ENCODE peak calls at places on chromosomes 1 and 21, in ten cellular contexts. R is lower leg skin, H is AG04450, W is neural progenitor cell, J is GM20000, Z is kidney, E is GM10248, X is A549, L is MCF 10A, N is upper lobe of right lung. S is an unnamed sample.

GRCh38 chr1:10280442-10281350 is 70.3 kb downstream of the KIF1B start:
- DNase-seq in R (no peak), H (peak; percentile 7), W (no peak), J (no peak), Z (no peak), E (no peak), X (no peak), L (no peak), N (no peak), S (no peak)

GRCh38 chr1:7539772-7540175 is 231.3 kb upstream of the VAMP3 start:
- DNase-seq in R (peak; percentile 24), H (no peak), W (peak; percentile 76), J (no peak), Z (peak; percentile 63), E (no peak), X (peak; percentile 74), L (peak; percentile 85), N (peak; percentile 82), S (no peak)

GRCh38 chr1:8925960-8926359 is 19.7 kb upstream of the CA6 start:
- DNase-seq in R (no peak), H (no peak), W (no peak), J (no peak), Z (no peak), E (no peak), X (no peak), L (no peak), N (no peak), S (no peak)

GRCh38 chr1:114854693-114855320 is at the start of gene SYCP1:
- DNase-seq in R (no peak), H (no peak), W (peak; percentile 6), J (no peak), Z (no peak), E (no peak), X (no peak), L (no peak), N (no peak), S (no peak)

GRCh38 chr21:38759286-38759872 is 46.4 kb upstream of the ETS2 start:
- DNase-seq in R (no peak), H (no peak), W (no peak), J (no peak), Z (no peak), E (no peak), X (no peak), L (no peak), N (no peak), S (no peak)

GRCh38 chr1:180218806-180219765 is 11.0 kb upstream of the LHX4 start:
- DNase-seq in R (no peak), H (no peak), W (no peak), J (no peak), Z (no peak), E (no peak), X (no peak), L (no peak), N (peak; percentile 47), S (no peak)

GRCh38 chr1:97461782-97462181 is 459.1 kb downstream of the DPYD start:
- DNase-seq in R (no peak), H (no peak), W (no peak), J (peak; percentile 15), Z (no peak), E (peak; percentile 14), X (no peak), L (no peak), N (no peak), S (no peak)

GRCh38 chr1:70553192-70553956 is 142.3 kb downstream of the CTH start:
- DNase-seq in R (no peak), H (no peak), W (no peak), J (no peak), Z (no peak), E (no peak), X (no peak), L (no peak), N (no peak), S (no peak)

DNA sequence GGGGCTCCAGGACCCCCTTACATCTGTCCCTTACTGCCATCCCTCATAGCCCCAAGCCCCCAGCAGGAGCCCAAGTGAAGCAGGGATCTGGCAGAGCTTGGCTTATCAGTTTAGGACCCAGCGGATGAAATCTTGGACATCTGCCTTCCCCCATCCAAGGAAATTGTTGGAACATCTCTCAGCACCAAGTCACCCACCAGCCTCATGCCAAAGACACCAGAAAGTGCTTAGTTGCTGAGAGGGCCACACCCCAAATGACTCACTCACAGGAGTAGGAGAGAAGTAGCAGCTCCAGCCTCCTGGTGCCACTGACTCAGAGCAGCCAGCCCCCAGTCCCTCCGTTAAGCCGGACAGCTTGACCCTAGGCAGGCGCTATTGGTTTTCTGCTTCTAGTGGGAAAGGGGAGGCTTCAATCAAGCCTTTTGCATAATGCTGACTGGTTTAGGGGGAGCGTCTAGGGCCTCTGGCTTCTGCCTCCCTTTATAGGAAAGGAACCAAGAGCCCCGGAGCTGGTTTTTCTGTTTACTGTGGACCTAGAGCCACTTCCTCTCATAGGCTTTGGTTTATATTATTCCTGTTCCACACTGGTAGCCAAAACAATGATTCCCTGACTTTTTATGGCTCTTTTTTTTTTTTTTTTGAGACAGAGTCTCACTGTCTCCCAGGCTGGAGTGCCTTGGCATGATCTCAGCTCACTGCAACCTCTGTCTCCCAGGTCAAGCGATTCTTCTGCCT is 114.2 kb upstream of the IPO9 start:
- DNase-seq in R (peak; percentile 95), H (peak; percentile 95), W (peak; percentile 44), J (no peak), Z (peak; percentile 89), E (no peak), X (peak; percentile 97), L (peak; percentile 100), N (peak; percentile 82), S (peak; percentile 94)
- TF ChIP-seq CTCF in R (no peak), H (no peak), W (no peak), J (no peak), Z (no peak), E (no peak), X (no peak), L (no peak), N (no peak), S (no peak)

GRCh38 chr1:116665001-116665400 is 2.5 kb downstream of the IGSF3 start:
- DNase-seq in R (no peak), H (no peak), W (no peak), J (no peak), Z (no peak), E (no peak), X (no peak), L (no peak), N (no peak), S (no peak)

GRCh38 chr1:116664366-116664983 is 3.1 kb downstream of the IGSF3 start:
- DNase-seq in R (no peak), H (no peak), W (no peak), J (no peak), Z (no peak), E (no peak), X (no peak), L (no peak), N (no peak), S (no peak)

GRCh38 chr1:116666747-116667576 is 571 bp downstream of the IGSF3 start:
- DNase-seq in R (no peak), H (no peak), W (peak; percentile 24), J (peak; percentile 60), Z (no peak), E (peak; percentile 35), X (no peak), L (peak; percentile 35), N (peak; percentile 68), S (no peak)

GRCh38 chr1:116667577-116668105 is at the start of gene IGSF3:
- DNase-seq in R (peak; percentile 51), H (no peak), W (peak; percentile 93), J (peak; percentile 89), Z (peak; percentile 86), E (peak; percentile 81), X (peak; percentile 53), L (peak; percentile 76), N (peak; percentile 92), S (peak; percentile 87)

DNA sequence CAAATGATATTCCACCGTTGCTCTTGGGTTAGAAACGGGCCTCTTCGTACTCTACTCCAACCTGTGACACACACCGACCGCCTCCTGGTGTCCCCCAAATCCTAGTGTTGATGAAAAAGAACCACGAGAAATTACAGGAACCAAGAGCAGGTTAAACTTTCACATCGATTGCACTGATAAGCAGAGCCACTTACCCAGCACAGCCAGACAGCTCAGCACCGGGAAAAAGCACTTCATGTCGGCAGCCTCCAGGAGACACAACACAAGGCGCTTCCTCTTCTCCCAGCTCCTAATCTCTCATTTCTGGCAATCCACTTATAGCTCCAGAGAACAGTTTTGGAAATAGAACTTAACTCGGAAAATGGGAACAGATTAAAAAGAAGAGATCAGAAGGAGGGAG is 1.4 kb downstream of the IGSF3 start:
- DNase-seq in R (no peak), H (no peak), W (peak; percentile 17), J (peak; percentile 33), Z (no peak), E (no peak), X (no peak), L (no peak), N (no peak), S (no peak)
- TF ChIP-seq CTCF in R (no peak), H (no peak), W (no peak), J (no peak), Z (no peak), E (no peak), X (no peak), L (no peak), N (no peak), S (no peak)

GRCh38 chr1:197621761-197622160 is 153.5 kb downstream of the DENND1B start:
- DNase-seq in R (no peak), H (no peak), W (no peak), J (no peak), Z (no peak), E (no peak), X (no peak), L (no peak), N (no peak), S (no peak)

GRCh38 chr1:197618065-197618464 is 157.2 kb downstream of the DENND1B start:
- DNase-seq in R (no peak), H (no peak), W (no peak), J (no peak), Z (no peak), E (no peak), X (no peak), L (peak; percentile 14), N (no peak), S (no peak)

GRCh38 chr1:197619008-197619640 is 156.2 kb downstream of the DENND1B start:
- DNase-seq in R (no peak), H (no peak), W (peak; percentile 13), J (no peak), Z (no peak), E (no peak), X (peak; percentile 31), L (peak; percentile 37), N (no peak), S (no peak)

GRCh38 chr1:197622371-197622770 is 152.9 kb downstream of the DENND1B start:
- DNase-seq in R (no peak), H (no peak), W (no peak), J (no peak), Z (no peak), E (no peak), X (no peak), L (no peak), N (no peak), S (no peak)

GRCh38 chr1:197620660-197621273 is 154.5 kb downstream of the DENND1B start:
- DNase-seq in R (no peak), H (no peak), W (no peak), J (no peak), Z (no peak), E (no peak), X (peak; percentile 42), L (no peak), N (no peak), S (no peak)
- TF ChIP-seq CTCF in R (no peak), H (no peak), W (no peak), J (no peak), Z (no peak), E (no peak), X (no peak), L (no peak), N (no peak), S (no peak)

GRCh38 chr1:107535091-107535490 is 394.3 kb downstream of the NTNG1 start:
- DNase-seq in R (no peak), H (no peak), W (no peak), J (peak; percentile 19), Z (no peak), E (peak; percentile 41), X (no peak), L (peak; percentile 31), N (no peak), S (no peak)
- TF ChIP-seq CTCF in R (no peak), H (no peak), W (no peak), J (no peak), Z (no peak), E (no peak), X (no peak), L (no peak), N (no peak), S (no peak)